ENCODE peak calls at places on chromosomes 6 and 20, in six cellular contexts. O, R, T, V, H and Z are unnamed samples.

GRCh38 chr6:140731741-140732140 is 1357.3 kb upstream of the CITED2 start:
- DNase-seq in O (no peak), V (no peak), T (no peak), R (no peak), H (no peak), Z (no peak)

GRCh38 chr6:45637611-45638257 is 260.0 kb upstream of the SUPT3H start:
- DNase-seq in O (no peak), T (no peak), V (no peak), R (no peak), H (no peak), Z (no peak)

GRCh38 chr20:59032023-59032712 is at the start of gene ATP5F1E:
- DNase-seq in H (peak), R (peak), V (peak), T (peak), O (peak), Z (peak)

GRCh38 chr20:24587384-24588046 is 118.1 kb downstream of the SYNDIG1 start:
- DNase-seq in R (no peak), O (no peak), H (no peak), T (peak), V (no peak), Z (no peak)

GRCh38 chr20:64113796-64114355 is 6.5 kb upstream of the NPBWR2 start:
- DNase-seq in V (no peak), H (no peak), T (no peak), O (no peak), R (no peak), Z (no peak)

GRCh38 chr6:24646771-24647170 is 780 bp upstream of the KIAA0319 start:
- DNase-seq in T (no peak), V (no peak), R (no peak), H (no peak), O (no peak), Z (peak)

GRCh38 chr6:163986313-163986712 is 571.8 kb downstream of the QKI start:
- DNase-seq in V (no peak), O (no peak), R (no peak), T (no peak), H (no peak), Z (peak)

GRCh38 chr6:109010703-109011102 is 83.9 kb downstream of the SESN1 start:
- DNase-seq in V (no peak), T (no peak), O (no peak), H (no peak), R (no peak), Z (no peak)

GRCh38 chr6:20159781-20160540 is 52.3 kb downstream of the MBOAT1 start:
- DNase-seq in V (no peak), O (no peak), H (no peak), T (no peak), R (no peak), Z (no peak)

GRCh38 chr20:17995967-17996819 is 27.4 kb downstream of the MGME1 start:
- DNase-seq in V (no peak), T (no peak), H (peak), O (peak), R (no peak), Z (peak)

GRCh38 chr6:27267865-27268444 is 20.5 kb downstream of the PRSS16 start:
- DNase-seq in V (no peak), O (no peak), T (no peak), R (no peak), H (no peak), Z (no peak)

GRCh38 chr20:24768977-24769675 is 179.9 kb upstream of the CST7 start:
- DNase-seq in V (no peak), R (no peak), O (no peak), T (no peak), H (no peak), Z (no peak)

GRCh38 chr6:151494235-151494950 is 576 bp downstream of the CCDC170 start:
- DNase-seq in O (peak), V (no peak), H (peak), R (no peak), T (peak), Z (peak)

GRCh38 chr6:116287668-116288282 is 8.0 kb upstream of the TSPYL1 start:
- DNase-seq in V (no peak), T (no peak), R (no peak), O (no peak), H (peak), Z (peak)